ENCODE peak calls at places on chromosomes 1 and 21, in five cellular contexts. H is heart right ventricle, Z is hepatocyte, R is AG04450, V is gastrocnemius medialis. B is an unnamed sample. For H3K27me3, the result is how much of the 10 kb centered on the place peaks cover.

GRCh38 chr1:246106342-246106763 is 400.7 kb downstream of the SMYD3 start:
- DNase-seq in V (no peak), H (no peak), Z (no peak), R (no peak), B (no peak)

GRCh38 chr1:247824023-247824422 is at the start of gene OR14A16:
- DNase-seq in V (no peak), Z (no peak), R (no peak), H (no peak), B (no peak)

GRCh38 chr1:223319373-223319772 is 44.6 kb downstream of the SUSD4 start:
- DNase-seq in R (no peak), H (no peak), Z (no peak), V (no peak), B (no peak)

GRCh38 chr1:172149377-172149776 is 271.1 kb upstream of the C1orf105 start:
- DNase-seq in H (no peak), V (no peak), Z (no peak), R (no peak), B (no peak)

GRCh38 chr21:36535618-36536241 is 55.8 kb upstream of the CLDN14 start:
- DNase-seq in R (no peak), Z (no peak), V (no peak), H (no peak), B (no peak)

GRCh38 chr1:33435096-33435820 is 4.4 kb upstream of the PHC2 start:
- DNase-seq in V (no peak), H (no peak), R (no peak), Z (no peak), B (no peak)

GRCh38 chr1:76269175-76269574 is 194.6 kb downstream of the ST6GALNAC3 start:
- DNase-seq in Z (peak), V (no peak), R (peak), H (no peak), B (no peak)

GRCh38 chr1:161185282-161185682 is 8.0 kb upstream of the B4GALT3 start:
- DNase-seq in Z (no peak), V (peak), R (no peak), H (peak), B (no peak)

GRCh38 chr1:241598234-241598633 is 41.9 kb downstream of the CHML start:
- DNase-seq in V (no peak), R (no peak), Z (no peak), H (no peak), B (no peak)

GRCh38 chr1:100734716-100735115 is 15.2 kb downstream of the VCAM1 start:
- DNase-seq in V (no peak), H (no peak), Z (no peak), R (peak), B (peak)

GRCh38 chr1:9593147-9593491 is 4.4 kb downstream of the TMEM201 start:
- DNase-seq in Z (no peak), H (no peak), V (no peak), R (no peak), B (no peak)

GRCh38 chr1:38153426-38154088 is 107.0 kb upstream of the POU3F1 start:
- DNase-seq in V (no peak), R (no peak), H (no peak), Z (no peak), B (no peak)

GRCh38 chr1:221884821-221885220 is 142.9 kb upstream of the DUSP10 start:
- DNase-seq in H (no peak), R (no peak), Z (no peak), V (no peak), B (no peak)

GRCh38 chr21:43598416-43599120 is 60.7 kb downstream of the HSF2BP start:
- DNase-seq in H (no peak), R (no peak), V (no peak), Z (no peak), B (peak)

GRCh38 chr1:172167801-172168596 is 252.5 kb upstream of the C1orf105 start:
- DNase-seq in V (no peak), R (no peak), H (no peak), Z (no peak), B (no peak)

GRCh38 chr1:107076846-107077245 is 20.4 kb downstream of the PRMT6 start:
- DNase-seq in V (no peak), Z (no peak), R (peak), H (no peak), B (peak)

GRCh38 chr1:25066253-25066652 is 136.2 kb upstream of the RUNX3 start:
- DNase-seq in V (no peak), H (no peak), R (no peak), Z (no peak), B (no peak)

GRCh38 chr1:6486433-6487011 is 4.9 kb downstream of the PLEKHG5 start:
- DNase-seq in R (peak), V (peak), Z (peak), H (peak), B (no peak)

GRCh38 chr1:226778657-226779058 is 39.6 kb upstream of the ITPKB start:
- DNase-seq in V (no peak), H (peak), R (peak), Z (no peak), B (peak)

GRCh38 chr1:209051598-209051997 is 531.9 kb upstream of the CAMK1G start:
- DNase-seq in Z (no peak), R (no peak), V (no peak), H (no peak), B (no peak)

GRCh38 chr1:154713001-154713400 is 105.0 kb upstream of the ADAR start:
- DNase-seq in R (no peak), Z (no peak), V (no peak), H (no peak), B (no peak)

GRCh38 chr1:110069302-110070281 is 880 bp downstream of the ALX3 start:
- DNase-seq in V (no peak), R (no peak), H (no peak), Z (no peak), B (no peak)

GRCh38 chr1:167273027-167273800 is 52.5 kb downstream of the POU2F1 start:
- DNase-seq in H (no peak), Z (no peak), R (no peak), V (no peak), B (no peak)

GRCh38 chr1:40690919-40691537 is 476 bp upstream of the NFYC start:
- DNase-seq in Z (no peak), H (no peak), V (no peak), R (no peak), B (no peak)

GRCh38 chr1:223726380-223727001 is 14.2 kb downstream of the CAPN2 start:
- DNase-seq in V (peak), H (peak), R (peak), Z (peak), B (peak)

GRCh38 chr1:209353097-209353496 is 230.4 kb upstream of the CAMK1G start:
- DNase-seq in H (no peak), R (no peak), Z (no peak), V (no peak), B (no peak)

GRCh38 chr1:203506821-203507220 is 12.9 kb downstream of the OPTC start:
- DNase-seq in Z (no peak), V (no peak), H (no peak), R (no peak), B (no peak)

GRCh38 chr1:43348809-43349593 is 9.8 kb upstream of the CDC20 start:
- DNase-seq in H (peak), R (no peak), Z (peak), V (peak), B (no peak)

GRCh38 chr1:160997323-160998038 is 23.5 kb downstream of the F11R start:
- DNase-seq in H (peak), R (no peak), Z (peak), V (no peak), B (no peak)

GRCh38 chr1:167221804-167222610 is 1.3 kb downstream of the POU2F1 start:
- DNase-seq in V (peak), H (peak), R (peak), Z (peak), B (peak)

GRCh38 chr1:57133686-57134085 is 167.9 kb upstream of the C8B start:
- DNase-seq in Z (no peak), H (no peak), V (no peak), R (no peak), B (no peak)

GRCh38 chr21:31426235-31426797 is 82.3 kb upstream of the TIAM1 start:
- DNase-seq in Z (no peak), R (no peak), V (no peak), H (no peak), B (no peak)

GRCh38 chr1:54475357-54476230 is 69.4 kb upstream of the SSBP3 start:
- DNase-seq in R (no peak), Z (peak), V (no peak), H (no peak), B (no peak)

GRCh38 chr1:46333300-46334029 is 7.1 kb upstream of the NSUN4 start:
- DNase-seq in R (no peak), H (no peak), V (no peak), Z (peak), B (no peak)

GRCh38 chr1:207316141-207316540 is 5.3 kb upstream of the CD55 start:
- DNase-seq in R (no peak), Z (peak), H (no peak), V (no peak), B (no peak)

GRCh38 chr1:160062134-160062533 is 7.8 kb downstream of the KCNJ10 start:
- DNase-seq in H (no peak), R (no peak), Z (no peak), V (no peak), B (no peak)

GRCh38 chr1:156616463-156616862 is 2.8 kb upstream of the HAPLN2 start:
- DNase-seq in V (no peak), H (no peak), Z (peak), R (no peak), B (no peak)

GRCh38 chr1:85569122-85569521 is 11.4 kb upstream of the CCN1 start:
- DNase-seq in H (no peak), Z (no peak), R (peak), V (no peak), B (no peak)

GRCh38 chr1:179445593-179445992 is 79.8 kb downstream of the AXDND1 start:
- DNase-seq in H (no peak), Z (no peak), V (no peak), R (no peak), B (no peak)

GRCh38 chr1:179448429-179449149 is 82.8 kb downstream of the AXDND1 start:
- DNase-seq in H (peak), R (no peak), V (no peak), Z (no peak), B (no peak)

DNA sequence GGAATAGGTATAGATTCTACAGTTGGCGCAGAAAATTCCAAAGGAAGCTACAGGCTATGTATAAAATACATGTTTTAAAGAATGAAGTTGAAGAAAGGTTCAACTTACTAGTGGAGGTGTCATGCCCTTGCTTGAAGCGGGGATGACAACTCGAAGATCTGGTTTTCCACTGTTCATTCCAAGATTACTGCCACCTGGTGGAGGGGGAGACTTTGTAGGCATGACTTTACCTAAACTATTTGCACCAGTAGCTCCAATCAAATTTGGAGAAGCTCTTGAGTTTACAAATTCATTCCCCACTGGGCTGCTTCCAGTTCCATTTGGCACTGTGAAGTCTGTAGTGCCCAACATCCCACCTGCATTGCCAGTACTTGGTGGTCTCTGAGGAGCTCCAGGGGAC is 81.7 kb downstream of the AXDND1 start:
- DNase-seq in H (no peak), Z (no peak), R (no peak), V (no peak), B (no peak)
- TF ChIP-seq CTCF in H (no peak), Z (no peak), R (peak), V (no peak), B (peak)

DNA sequence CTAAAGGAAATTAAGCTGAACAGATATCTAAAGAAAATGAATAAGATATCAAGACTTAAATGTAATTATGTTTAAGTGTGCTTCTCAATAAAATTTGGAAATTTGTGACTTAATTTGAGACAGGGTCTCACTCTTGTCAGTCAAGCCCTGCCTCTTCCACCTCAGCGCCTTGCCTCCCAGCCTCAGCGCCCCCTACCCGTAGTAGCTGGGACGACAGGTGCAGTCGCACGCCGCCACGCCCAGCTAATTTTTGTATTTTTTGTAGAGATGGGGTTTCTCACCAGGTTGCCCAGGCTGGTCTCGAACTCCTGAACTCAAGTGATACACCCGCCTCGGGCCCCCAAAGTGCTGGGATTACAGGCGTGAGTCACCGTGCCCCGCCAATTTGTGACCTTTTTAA is 117.0 kb downstream of the CLEC20A start:
- DNase-seq in R (no peak), H (no peak), V (no peak), Z (no peak), B (no peak)
- H3K4me3 ChIP-seq in R (no peak), H (no peak), V (no peak), Z (no peak), B (no peak)

DNA sequence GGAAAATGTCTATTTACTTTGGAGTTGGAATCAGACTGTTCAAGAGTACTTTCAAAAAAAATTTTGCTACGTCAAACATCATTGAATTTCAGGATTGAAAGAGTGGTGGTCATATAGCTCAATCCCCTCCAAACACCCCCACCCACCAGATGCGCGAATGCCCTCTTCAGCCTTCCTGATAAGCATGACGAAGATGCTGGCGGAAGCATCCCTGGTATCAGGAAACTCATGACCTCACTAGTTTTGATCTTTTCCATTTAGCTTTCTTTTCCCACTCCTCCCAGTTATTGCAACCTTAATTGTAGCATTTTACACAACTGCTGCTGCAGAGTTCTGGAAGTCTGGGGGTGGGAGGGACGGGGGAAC is 104.4 kb downstream of the LEPR start:
- DNase-seq in Z (no peak), H (no peak), V (no peak), R (no peak), B (no peak)
- H3K27me3 ChIP-seq in Z (under half), H (under half), V (under half), R (under half), B (under half)

GRCh38 chr1:89686520-89686919 is 53.6 kb downstream of the LRRC8C start:
- DNase-seq in Z (no peak), R (no peak), V (no peak), H (no peak), B (no peak)
- TF ChIP-seq CTCF in Z (no peak), R (no peak), V (no peak), H (no peak), B (no peak)

GRCh38 chr1:47434051-47434842 is 3.6 kb upstream of the FOXD2 start:
- DNase-seq in R (peak), Z (peak), V (no peak), H (peak), B (no peak)
- H3K4me3 ChIP-seq in R (peak), Z (peak), V (no peak), H (no peak), B (peak)

DNA sequence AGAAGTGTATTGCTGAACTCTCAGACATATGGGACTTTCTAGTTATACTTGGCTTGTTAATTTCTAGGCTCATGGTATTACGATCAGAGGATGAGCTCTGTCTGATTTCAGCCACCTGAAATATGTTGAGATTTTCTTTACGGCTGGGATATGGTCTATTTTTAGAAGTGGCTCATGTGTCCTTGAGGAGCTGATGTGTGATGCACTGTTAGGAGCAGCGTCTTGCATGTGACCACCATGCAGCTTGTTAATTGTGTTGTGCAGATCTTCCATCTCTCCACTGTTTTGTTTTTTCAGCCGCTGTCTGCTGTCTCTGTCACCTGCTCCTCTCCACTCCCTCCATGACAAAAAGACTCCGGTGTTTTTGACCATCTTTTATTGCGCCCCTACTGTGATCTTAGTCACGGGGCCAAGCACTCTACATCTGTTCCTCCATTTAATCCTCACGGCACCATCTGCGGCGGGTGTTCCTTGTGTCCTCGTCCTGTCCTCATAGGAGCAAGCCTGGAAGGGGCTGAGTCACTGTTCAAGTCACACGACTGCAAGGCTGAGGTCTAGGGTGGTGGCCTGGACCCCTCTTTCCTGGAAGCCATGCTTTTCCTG is 51.8 kb downstream of the ADARB1 start:
- DNase-seq in H (no peak), V (peak), Z (no peak), R (no peak), B (no peak)
- H3K27me3 ChIP-seq in H (under half), V (under half), Z (under half), R (under half), B (under half)

GRCh38 chr1:184497962-184498723 is 111.3 kb downstream of the C1orf21 start:
- DNase-seq in Z (no peak), H (no peak), R (no peak), V (no peak), B (no peak)
- TF ChIP-seq CTCF in Z (no peak), H (no peak), R (peak), V (no peak), B (no peak)

GRCh38 chr1:2074316-2074855 is 24.2 kb downstream of the PRKCZ start:
- DNase-seq in R (no peak), H (peak), Z (no peak), V (no peak), B (no peak)
- H3K4me3 ChIP-seq in R (peak), H (no peak), Z (no peak), V (no peak), B (no peak)

GRCh38 chr1:218058730-218059129 is 226.4 kb upstream of the RRP15 start:
- DNase-seq in R (no peak), V (no peak), Z (no peak), H (no peak), B (no peak)
- H3K27me3 ChIP-seq in R (under half), V (under half), Z (under half), H (under half), B (under half)

GRCh38 chr1:12052997-12053686 is 10.0 kb upstream of the TNFRSF8 start:
- DNase-seq in R (no peak), V (peak), Z (no peak), H (peak), B (no peak)
- TF ChIP-seq CTCF in R (no peak), V (no peak), Z (no peak), H (no peak), B (no peak)